ENCODE peak calls at places on chromosomes 16 and 17, in six cellular contexts. V is fibroblast of the aortic adventitia, Q is RWPE1, T is hypothalamus, X is A549, O is activated gamma-delta T cell treated with Interleukin-2 at 50 U/mL for 16 hours. B is an unnamed sample.

GRCh38 chr17:82001657-82002056 is 21.0 kb downstream of the CENPX start:
- DNase-seq in V (no peak), Q (no peak), T (no peak), X (no peak), O (no peak), B (no peak)

GRCh38 chr17:75783069-75783783 is 1.4 kb upstream of the UNK start:
- DNase-seq in X (peak; percentile 59), O (no peak), V (peak; percentile 77), Q (no peak), T (no peak), B (peak; percentile 61)

GRCh38 chr16:29315916-29316517 is 90.5 kb downstream of the NPIPB11 start:
- DNase-seq in O (no peak), T (no peak), V (no peak), X (no peak), Q (no peak), B (peak; percentile 78)

GRCh38 chr16:51181495-51181795 is 30.4 kb upstream of the SALL1 start:
- DNase-seq in Q (no peak), X (no peak), O (no peak), T (no peak), V (no peak), B (no peak)

GRCh38 chr16:24996301-24996700 is 18.9 kb downstream of the ARHGAP17 start:
- DNase-seq in Q (no peak), X (no peak), O (no peak), V (peak; percentile 47), T (no peak), B (no peak)

GRCh38 chr16:22789281-22789945 is 24.5 kb upstream of the HS3ST2 start:
- DNase-seq in Q (peak; percentile 60), T (no peak), X (no peak), O (no peak), V (no peak), B (no peak)

GRCh38 chr17:77744268-77744988 is 214.1 kb upstream of the TNRC6C start:
- DNase-seq in V (no peak), O (no peak), X (no peak), T (no peak), Q (no peak), B (no peak)

GRCh38 chr16:10156111-10156510 is 26.1 kb downstream of the GRIN2A start:
- DNase-seq in X (no peak), Q (no peak), O (no peak), T (no peak), V (no peak), B (no peak)

GRCh38 chr17:3043737-3044365 is 19.6 kb downstream of the OR1D5 start:
- DNase-seq in Q (no peak), X (peak; percentile 50), O (no peak), V (no peak), T (no peak), B (no peak)

GRCh38 chr17:60060474-60060873 is 18.2 kb downstream of the HEATR6 start:
- DNase-seq in X (no peak), T (no peak), Q (no peak), O (no peak), V (no peak), B (no peak)

GRCh38 chr16:23465179-23465578 is 12.2 kb upstream of the COG7 start:
- DNase-seq in V (no peak), Q (no peak), X (no peak), O (no peak), T (no peak), B (no peak)

GRCh38 chr16:68762996-68763756 is 26.1 kb downstream of the CDH1 start:
- DNase-seq in X (no peak), V (peak; percentile 59), O (no peak), Q (no peak), T (no peak), B (no peak)

GRCh38 chr17:4477286-4477791 is 21.3 kb upstream of the SPNS2 start:
- DNase-seq in Q (no peak), O (no peak), X (no peak), V (no peak), T (no peak), B (no peak)

GRCh38 chr16:21574372-21574771 is 25.0 kb upstream of the METTL9 start:
- DNase-seq in O (no peak), Q (no peak), V (no peak), T (no peak), X (no peak), B (no peak)

GRCh38 chr17:13338421-13338820 is 263.3 kb downstream of the HS3ST3A1 start:
- DNase-seq in O (no peak), Q (no peak), V (no peak), T (no peak), X (no peak), B (no peak)

GRCh38 chr17:72719582-72720493 is 372.6 kb downstream of the SLC39A11 start:
- DNase-seq in V (no peak), O (peak; percentile 12), X (no peak), Q (no peak), T (no peak), B (no peak)

GRCh38 chr17:56756536-56756935 is 77.2 kb downstream of the C17orf67 start:
- DNase-seq in X (peak; percentile 51), V (peak; percentile 14), Q (peak; percentile 55), T (no peak), O (no peak), B (no peak)

GRCh38 chr16:12617401-12617819 is 186.3 kb downstream of the CPPED1 start:
- DNase-seq in O (no peak), T (no peak), Q (no peak), X (no peak), V (no peak), B (peak; percentile 3)

GRCh38 chr17:39601758-39602532 is 5.8 kb downstream of the NEUROD2 start:
- DNase-seq in X (no peak), V (no peak), Q (no peak), O (no peak), T (no peak), B (no peak)

GRCh38 chr17:76088041-76088867 is 9.3 kb downstream of the ZACN start:
- DNase-seq in Q (no peak), V (no peak), O (no peak), X (no peak), T (no peak), B (no peak)

GRCh38 chr17:2084766-2085647 is 30.1 kb downstream of the HIC1 start:
- DNase-seq in T (no peak), O (no peak), Q (peak; percentile 25), X (peak; percentile 67), V (peak; percentile 92), B (no peak)